ENCODE peak calls at places on chromosome 3, in nine cellular contexts. Q, A, S, F, P, H, B, K and L are unnamed samples.

GRCh38 chr3:71444028-71444860 is 139.3 kb downstream of the FOXP1 start:
- DNase-seq in Q (no peak), A (peak), S (peak), F (no peak), P (no peak), H (no peak), B (peak), K (peak), L (no peak)

GRCh38 chr3:25493786-25494185 is 65.7 kb downstream of the RARB start:
- DNase-seq in Q (no peak), A (peak), S (no peak), F (no peak), P (no peak), H (no peak), B (no peak), K (no peak), L (no peak)

GRCh38 chr3:3209057-3209456 is 29.6 kb upstream of the CRBN start:
- DNase-seq in Q (no peak), A (no peak), S (no peak), F (no peak), P (no peak), H (no peak), B (no peak), K (no peak), L (no peak)

GRCh38 chr3:139135657-139136056 is 91.0 kb upstream of the PRR23C start:
- DNase-seq in Q (no peak), A (no peak), S (no peak), F (no peak), P (no peak), H (no peak), B (no peak), K (no peak), L (no peak)

GRCh38 chr3:39443530-39443929 is 23.9 kb upstream of the MOBP start:
- DNase-seq in Q (no peak), A (no peak), S (no peak), F (no peak), P (no peak), H (no peak), B (no peak), K (no peak), L (no peak)

GRCh38 chr3:166934879-166935278 is 445.2 kb downstream of the ZBBX start:
- DNase-seq in Q (no peak), A (no peak), S (no peak), F (no peak), P (no peak), H (no peak), B (no peak), K (no peak), L (no peak)

GRCh38 chr3:40546811-40547210 is 22.1 kb downstream of the ZNF621 start:
- DNase-seq in Q (no peak), A (peak), S (peak), F (peak), P (no peak), H (no peak), B (no peak), K (no peak), L (no peak)

GRCh38 chr3:195102609-195103467 is 168.1 kb downstream of the XXYLT1 start:
- DNase-seq in Q (no peak), A (peak), S (peak), F (peak), P (no peak), H (no peak), B (no peak), K (no peak), L (no peak)

GRCh38 chr3:185767324-185767688 is 57.5 kb downstream of the IGF2BP2 start:
- DNase-seq in Q (no peak), A (no peak), S (no peak), F (no peak), P (no peak), H (no peak), B (no peak), K (no peak), L (no peak)

GRCh38 chr3:118760611-118761606 is 273.7 kb downstream of the IGSF11 start:
- DNase-seq in Q (no peak), A (no peak), S (no peak), F (no peak), P (no peak), H (no peak), B (no peak), K (no peak), L (peak)

GRCh38 chr3:23874359-23875120 is 42.2 kb downstream of the NKIRAS1 start:
- DNase-seq in Q (no peak), A (peak), S (no peak), F (peak), P (no peak), H (no peak), B (no peak), K (no peak), L (no peak)

GRCh38 chr3:108100906-108101305 is 10.1 kb upstream of the CD47 start:
- DNase-seq in Q (no peak), A (no peak), S (peak), F (no peak), P (no peak), H (no peak), B (peak), K (peak), L (no peak)

GRCh38 chr3:52461874-52462273 is 6.5 kb downstream of the NISCH start:
- DNase-seq in Q (no peak), A (no peak), S (no peak), F (no peak), P (no peak), H (no peak), B (no peak), K (no peak), L (no peak)

GRCh38 chr3:195162033-195162669 is 108.8 kb downstream of the XXYLT1 start:
- DNase-seq in Q (no peak), A (no peak), S (peak), F (no peak), P (no peak), H (no peak), B (no peak), K (no peak), L (no peak)

GRCh38 chr3:39101022-39101689 is 6.3 kb downstream of the GORASP1 start:
- DNase-seq in Q (peak), A (peak), S (peak), F (peak), P (peak), H (no peak), B (peak), K (peak), L (peak)

GRCh38 chr3:115800489-115801080 is 177.3 kb downstream of the GAP43 start:
- DNase-seq in Q (no peak), A (peak), S (no peak), F (peak), P (no peak), H (no peak), B (no peak), K (no peak), L (no peak)

GRCh38 chr3:132641837-132642538 is 17.6 kb downstream of the ACAD11 start:
- DNase-seq in Q (peak), A (peak), S (peak), F (peak), P (no peak), H (peak), B (no peak), K (no peak), L (peak)

GRCh38 chr3:127011270-127011992 is 28.5 kb downstream of the PLXNA1 start:
- DNase-seq in Q (no peak), A (no peak), S (no peak), F (peak), P (no peak), H (no peak), B (no peak), K (no peak), L (no peak)

GRCh38 chr3:187700249-187700648 is 2.1 kb downstream of the RTP2 start:
- DNase-seq in Q (no peak), A (no peak), S (no peak), F (no peak), P (no peak), H (no peak), B (no peak), K (no peak), L (no peak)

GRCh38 chr3:57152761-57153160 is 12.4 kb downstream of the IL17RD start:
- DNase-seq in Q (no peak), A (no peak), S (no peak), F (no peak), P (no peak), H (no peak), B (no peak), K (no peak), L (no peak)

GRCh38 chr3:136105044-136105443 is 91.1 kb downstream of the MSL2 start:
- DNase-seq in Q (no peak), A (no peak), S (no peak), F (no peak), P (no peak), H (no peak), B (no peak), K (no peak), L (no peak)